ENCODE peak calls at places on chromosomes 11 and 22, in eight cellular contexts. H is A549, A is lower leg skin, C is MM.1S, E is H1, J is B cell, Z is GM12865, S is upper lobe of right lung. V is an unnamed sample.

GRCh38 chr11:79342686-79343085 is 98.1 kb downstream of the TENM4 start:
- DNase-seq in H (no peak), A (no peak), C (no peak), E (no peak), J (no peak), Z (no peak), S (no peak), V (no peak)

GRCh38 chr11:103596323-103596722 is 440.1 kb upstream of the DDI1 start:
- DNase-seq in H (no peak), A (no peak), C (no peak), E (no peak), J (no peak), Z (no peak), S (no peak), V (no peak)

GRCh38 chr11:14306481-14306880 is 52.5 kb downstream of the RRAS2 start:
- DNase-seq in H (peak; percentile 22), A (no peak), C (no peak), E (no peak), J (no peak), Z (no peak), S (no peak), V (no peak)

GRCh38 chr11:130400793-130401483 is 27.5 kb downstream of the ADAMTS8 start:
- DNase-seq in H (no peak), A (peak; percentile 27), C (no peak), E (no peak), J (no peak), Z (no peak), S (no peak), V (no peak)

GRCh38 chr11:94302806-94303205 is 1.6 kb upstream of the IZUMO1R start:
- DNase-seq in H (no peak), A (no peak), C (no peak), E (no peak), J (no peak), Z (no peak), S (no peak), V (no peak)

GRCh38 chr11:27679136-27680015 is 20.9 kb downstream of the BDNF start:
- DNase-seq in H (no peak), A (no peak), C (peak; percentile 79), E (no peak), J (no peak), Z (no peak), S (no peak), V (no peak)

GRCh38 chr22:18070556-18071306 is 7.1 kb upstream of the PEX26 start:
- DNase-seq in H (no peak), A (no peak), C (no peak), E (peak; percentile 53), J (no peak), Z (no peak), S (peak; percentile 25), V (no peak)

GRCh38 chr11:10287140-10287539 is 6.9 kb downstream of the SBF2 start:
- DNase-seq in H (no peak), A (no peak), C (no peak), E (no peak), J (no peak), Z (no peak), S (no peak), V (no peak)

GRCh38 chr22:35891442-35891841 is 137.2 kb downstream of the RBFOX2 start:
- DNase-seq in H (no peak), A (no peak), C (no peak), E (no peak), J (no peak), Z (no peak), S (no peak), V (no peak)

GRCh38 chr11:59264736-59265135 is 52.0 kb upstream of the MPEG1 start:
- DNase-seq in H (no peak), A (no peak), C (no peak), E (no peak), J (no peak), Z (no peak), S (no peak), V (no peak)

GRCh38 chr11:1200611-1201191 is 22.2 kb upstream of the MUC5B start:
- DNase-seq in H (no peak), A (no peak), C (no peak), E (no peak), J (peak; percentile 3), Z (no peak), S (peak; percentile 51), V (peak; percentile 18)

GRCh38 chr11:473415-473814 is 23.3 kb downstream of the PTDSS2 start:
- DNase-seq in H (no peak), A (no peak), C (no peak), E (no peak), J (no peak), Z (no peak), S (no peak), V (no peak)

GRCh38 chr11:59267738-59268475 is 55.2 kb upstream of the MPEG1 start:
- DNase-seq in H (no peak), A (no peak), C (no peak), E (no peak), J (no peak), Z (no peak), S (no peak), V (no peak)

GRCh38 chr11:49316180-49316579 is 107.8 kb upstream of the FOLH1 start:
- DNase-seq in H (no peak), A (no peak), C (no peak), E (no peak), J (no peak), Z (no peak), S (no peak), V (no peak)

GRCh38 chr11:70145025-70145529 is 58.0 kb upstream of the FADD start:
- DNase-seq in H (peak; percentile 37), A (no peak), C (no peak), E (no peak), J (no peak), Z (no peak), S (no peak), V (no peak)

GRCh38 chr11:89491141-89491690 is at the start of gene NOX4:
- DNase-seq in H (no peak), A (no peak), C (no peak), E (peak; percentile 79), J (no peak), Z (no peak), S (peak; percentile 63), V (peak; percentile 63)

GRCh38 chr11:113114452-113115027 is 153.3 kb downstream of the NCAM1 start:
- DNase-seq in H (peak; percentile 33), A (no peak), C (peak; percentile 69), E (peak; percentile 52), J (no peak), Z (peak; percentile 21), S (no peak), V (peak; percentile 61)

DNA sequence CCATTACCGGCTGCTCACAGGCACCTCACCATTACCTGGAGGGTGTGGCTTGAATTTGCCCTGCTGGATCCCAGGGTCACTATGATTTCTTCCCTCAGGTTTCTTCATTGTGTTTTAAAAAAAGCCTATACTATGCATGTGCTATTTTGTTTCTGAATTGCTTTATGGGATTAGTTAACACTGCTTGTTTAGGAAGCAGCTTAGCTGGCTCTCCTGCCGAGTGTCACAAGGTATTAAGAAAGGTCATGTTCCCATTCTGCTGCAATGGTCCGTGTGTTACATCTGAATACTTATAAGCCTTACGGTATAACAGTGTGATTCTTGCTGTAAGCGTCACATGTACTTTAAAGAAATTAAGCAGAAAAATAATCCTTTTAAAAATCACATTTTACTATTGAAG is 380.6 kb upstream of the B3GAT1 start:
- DNase-seq in H (no peak), A (no peak), C (no peak), E (no peak), J (no peak), Z (no peak), S (no peak), V (no peak)
- TF ChIP-seq CTCF in H (no peak), A (no peak), C (no peak), E (no peak), J (no peak), Z (no peak), S (no peak), V (no peak)

DNA sequence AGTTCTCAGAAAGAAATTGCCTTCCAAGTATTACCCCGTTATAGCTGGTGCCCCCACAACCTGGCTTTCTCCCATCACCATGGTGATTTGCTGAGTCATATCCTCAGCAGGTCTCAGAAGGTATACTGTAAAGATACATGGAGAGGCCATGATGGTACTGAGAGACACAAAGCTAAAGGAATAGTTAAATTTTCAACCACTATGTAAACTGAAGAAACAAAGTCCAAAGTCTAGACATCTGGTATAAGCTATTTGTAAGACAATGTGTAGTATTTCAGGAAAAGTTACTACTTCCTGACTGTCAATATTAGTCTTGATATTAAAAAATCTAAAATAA is 377.1 kb downstream of the DCDC1 start:
- DNase-seq in H (peak; percentile 77), A (no peak), C (peak; percentile 15), E (no peak), J (no peak), Z (peak; percentile 7), S (no peak), V (no peak)
- TF ChIP-seq CTCF in H (no peak), A (no peak), C (no peak), E (no peak), J (no peak), Z (no peak), S (no peak), V (no peak)

DNA sequence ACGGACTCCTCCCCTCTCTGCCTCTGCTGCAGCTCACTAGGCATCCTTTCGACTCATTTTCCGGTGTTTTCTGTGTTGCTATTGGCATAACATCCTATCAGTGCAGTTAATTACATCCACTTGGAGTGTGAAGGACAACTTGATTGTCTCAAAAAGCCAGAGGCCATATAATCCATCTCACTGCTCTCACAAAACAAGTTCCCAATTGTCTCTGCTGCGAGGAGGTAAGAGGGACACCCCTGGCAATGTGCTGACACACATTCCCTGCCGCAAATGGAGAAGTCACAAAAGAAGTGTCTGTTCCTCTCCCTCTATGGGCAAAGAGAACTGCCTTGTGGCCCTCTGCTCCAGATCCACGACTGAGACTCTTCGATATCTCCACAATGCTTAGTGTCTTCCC is 618.4 kb downstream of the OPCML start:
- DNase-seq in H (no peak), A (no peak), C (no peak), E (no peak), J (no peak), Z (no peak), S (no peak), V (no peak)
- TF ChIP-seq CTCF in H (no peak), A (no peak), C (no peak), E (no peak), J (no peak), Z (no peak), S (no peak), V (no peak)

DNA sequence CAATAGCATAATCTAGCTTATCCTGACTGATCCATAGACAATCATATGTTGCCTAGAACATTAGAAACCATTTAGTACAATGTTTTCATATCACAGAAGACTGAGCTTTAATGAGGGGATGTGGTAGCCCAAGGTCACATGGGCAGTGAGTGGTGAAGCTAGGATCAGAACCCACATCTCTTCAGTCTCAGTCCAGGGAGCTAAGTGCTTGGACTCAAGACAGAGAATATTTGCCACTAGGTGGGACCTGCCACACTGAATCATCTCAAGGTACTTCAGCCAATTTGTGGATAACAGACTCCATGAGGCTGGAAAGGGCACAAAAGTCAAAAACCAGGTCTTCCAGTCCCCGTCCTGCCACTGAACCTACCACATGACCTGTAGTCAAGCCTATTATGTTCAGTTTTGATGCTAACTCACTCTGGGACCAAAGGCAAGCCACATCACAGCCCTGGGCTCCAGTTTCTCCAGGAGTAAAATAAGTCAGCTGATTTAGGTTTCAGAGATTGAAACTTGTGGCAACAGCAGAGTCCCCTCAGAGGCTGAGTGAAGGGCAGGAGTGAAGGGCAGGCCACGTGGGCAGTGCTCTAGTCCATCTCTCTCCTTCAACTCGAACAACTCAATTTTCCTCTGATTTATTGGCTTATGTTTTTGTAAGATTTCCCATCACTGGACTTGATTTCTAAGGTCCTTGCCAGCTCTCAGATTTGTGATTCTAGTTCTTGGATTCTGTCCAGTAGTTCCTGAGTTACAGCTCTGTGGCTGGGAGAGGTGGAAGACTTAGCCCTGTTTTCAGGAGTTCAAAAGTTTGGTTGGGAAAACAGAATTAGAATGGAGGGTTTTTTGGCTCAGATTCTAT is 84.6 kb upstream of the PHOX2A start:
- DNase-seq in H (peak; percentile 5), A (no peak), C (no peak), E (no peak), J (no peak), Z (no peak), S (no peak), V (no peak)
- TF ChIP-seq CTCF in H (no peak), A (no peak), C (no peak), E (no peak), J (no peak), Z (no peak), S (no peak), V (no peak)

V was measured in mesothelial cell of epicardium.